ENCODE peak calls at places on chromosomes 13 and 19, in five cellular contexts. M is cardiac muscle cell, D is choroid plexus epithelial cell, K is mucosa of descending colon, F is mammary epithelial cell. T is an unnamed sample.

GRCh38 chr13:57409121-57409520 is 222.4 kb upstream of the PCDH17 start:
- DNase-seq in M (peak), F (no peak), K (no peak), D (no peak), T (no peak)

GRCh38 chr19:42397315-42398166 is 7.4 kb upstream of the CNFN start:
- DNase-seq in F (no peak), D (no peak), K (peak), M (no peak), T (no peak)

GRCh38 chr19:5718579-5719273 is 1.2 kb downstream of the LONP1 start:
- DNase-seq in F (peak), M (no peak), D (peak), K (no peak), T (peak)

GRCh38 chr19:40398417-40399056 is 8.6 kb upstream of the HIPK4 start:
- DNase-seq in K (peak), M (peak), D (peak), F (peak), T (peak)

GRCh38 chr19:16208064-16208759 is 10.5 kb downstream of the AP1M1 start:
- DNase-seq in D (no peak), M (no peak), K (no peak), F (no peak), T (no peak)

GRCh38 chr19:12796146-12797071 is 5.1 kb downstream of the JUNB start:
- DNase-seq in F (peak), M (peak), D (peak), K (peak), T (peak)

GRCh38 chr19:32691952-32692726 is 518 bp downstream of the NUDT19 start:
- DNase-seq in K (peak), D (peak), F (peak), M (no peak), T (peak)

GRCh38 chr19:49864890-49865289 is 2.5 kb downstream of the PNKP start:
- DNase-seq in D (no peak), F (no peak), K (no peak), M (no peak), T (no peak)

GRCh38 chr19:45306522-45307027 is 16.1 kb downstream of the CKM start:
- DNase-seq in K (no peak), F (no peak), M (peak), D (no peak), T (no peak)

GRCh38 chr19:29675650-29676186 is 10.5 kb downstream of the PLEKHF1 start:
- DNase-seq in D (no peak), M (no peak), K (no peak), F (no peak), T (no peak)

GRCh38 chr13:62847520-62847919 is 1431.9 kb upstream of the PCDH20 start:
- DNase-seq in F (no peak), K (no peak), M (no peak), D (no peak), T (no peak)

DNA sequence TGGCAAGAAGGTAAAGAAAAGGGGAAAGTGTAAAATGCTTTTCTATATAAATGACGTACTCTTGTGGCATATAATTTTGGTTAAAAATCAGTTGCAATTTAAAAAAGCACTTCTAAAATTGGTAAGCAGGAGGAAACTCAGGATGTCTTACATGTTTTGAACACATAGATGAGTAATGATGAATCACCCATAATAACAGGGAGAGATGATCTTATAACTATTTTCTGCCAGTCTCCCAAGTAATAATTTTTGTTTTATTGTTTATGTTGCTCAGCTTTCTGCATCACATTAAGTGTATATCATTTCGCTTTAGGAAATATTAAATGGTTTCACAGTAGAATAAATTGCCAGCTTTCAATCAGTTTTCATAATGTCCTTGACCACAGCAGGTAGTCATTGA is 1430.7 kb upstream of the PCDH20 start:
- DNase-seq in D (peak), F (no peak), K (no peak), M (no peak), T (no peak)
- H3K4me3 ChIP-seq in D (no peak), F (no peak), K (no peak), M (no peak), T (no peak)

DNA sequence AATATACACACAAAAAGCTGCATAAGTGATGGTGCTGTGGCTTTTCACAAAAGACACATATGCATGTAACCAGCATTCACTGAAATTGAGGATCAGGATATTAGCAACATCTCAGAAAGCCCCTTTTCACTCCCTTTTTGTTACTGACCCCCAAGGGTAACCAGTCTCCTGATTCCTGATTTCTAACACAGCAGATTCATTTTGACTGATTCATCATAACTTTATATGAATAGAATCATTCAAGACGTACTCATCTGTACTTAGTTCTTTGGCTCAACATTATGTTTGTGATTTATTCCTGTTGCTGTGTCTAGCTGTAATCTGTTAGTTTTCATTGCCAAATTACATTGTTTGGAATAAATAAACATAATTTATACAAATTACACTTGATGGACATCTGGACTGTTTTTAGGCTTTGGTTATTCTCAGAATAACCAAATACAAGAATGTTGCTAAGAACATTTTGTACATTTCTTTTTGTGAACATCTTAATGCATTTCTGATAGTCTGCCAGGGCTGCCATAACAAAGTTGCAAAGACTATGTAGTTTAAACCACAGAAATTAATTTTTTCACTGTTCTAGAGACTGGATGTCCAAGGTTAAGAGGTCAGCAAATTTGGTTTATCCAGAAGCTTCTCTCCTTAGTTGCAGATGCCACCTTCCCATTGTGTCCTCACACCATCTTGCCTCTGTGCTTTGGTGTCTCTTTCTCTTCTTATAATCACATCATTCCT is 62.7 kb upstream of the EDNRB start:
- DNase-seq in M (no peak), D (peak), F (peak), K (no peak), T (peak)
- H3K4me3 ChIP-seq in M (no peak), D (no peak), F (no peak), K (no peak), T (no peak)

DNA sequence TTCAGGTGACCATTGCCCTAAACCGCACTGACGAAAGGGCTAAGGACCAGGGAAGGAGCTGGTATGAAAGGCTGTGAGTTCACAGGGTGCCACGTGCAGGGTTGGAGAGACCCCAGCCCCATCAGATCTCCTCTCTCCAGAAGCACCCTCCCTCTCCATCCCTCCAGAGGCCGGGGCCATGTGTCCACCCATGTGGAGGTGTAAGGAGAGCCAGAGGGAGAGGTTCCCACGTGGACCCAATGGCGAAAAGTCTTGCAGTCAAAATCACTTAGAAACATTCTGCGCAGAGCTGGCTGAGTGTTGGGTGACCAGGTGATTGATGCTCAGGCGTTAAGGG is 168.3 kb downstream of the COL4A1 start:
- DNase-seq in K (no peak), F (no peak), D (no peak), M (no peak), T (no peak)
- H3K4me3 ChIP-seq in K (no peak), F (no peak), D (peak), M (peak), T (peak)

DNA sequence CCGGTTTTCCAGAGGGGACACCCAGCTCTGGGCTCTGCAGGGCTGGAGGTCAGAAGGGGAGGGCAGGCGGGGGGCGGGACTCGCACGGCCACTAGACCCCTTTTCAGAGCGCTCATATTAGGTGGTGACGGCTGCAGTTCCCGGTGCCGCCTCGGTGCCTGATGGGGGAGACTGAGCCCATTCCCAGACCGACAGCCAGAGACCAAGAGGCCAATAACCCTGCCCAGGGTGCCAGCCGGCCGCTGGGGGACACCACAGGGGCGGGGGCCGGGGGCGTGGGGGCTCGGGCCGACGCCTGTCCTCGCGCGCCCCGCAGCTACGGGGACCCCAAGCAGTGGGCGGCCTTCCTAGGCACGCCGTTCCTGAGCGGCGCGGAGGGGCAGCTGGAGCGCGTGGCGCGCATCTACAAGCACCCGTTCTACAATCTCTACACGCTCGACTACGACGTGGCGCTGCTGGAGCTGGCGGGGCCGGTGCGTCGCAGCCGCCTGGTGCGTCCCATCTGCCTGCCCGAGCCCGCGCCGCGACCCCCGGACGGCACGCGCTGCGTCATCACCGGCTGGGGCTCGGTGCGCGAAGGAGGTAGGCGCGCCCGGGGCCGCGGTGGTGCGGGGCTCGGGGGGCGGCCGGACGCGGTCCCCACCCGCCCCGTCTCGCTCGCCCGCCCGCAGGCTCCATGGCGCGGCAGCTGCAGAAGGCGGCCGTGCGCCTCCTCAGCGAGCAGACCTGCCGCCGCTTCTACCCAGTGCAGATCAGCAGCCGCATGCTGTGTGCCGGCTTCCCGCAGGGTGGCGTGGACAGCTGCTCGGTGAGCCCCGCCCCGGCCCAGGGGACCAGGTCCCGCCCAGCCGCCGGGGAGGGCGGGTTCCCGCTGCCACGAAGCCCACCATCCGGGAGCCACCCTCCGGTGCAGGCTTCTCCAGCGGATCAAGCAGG is 2.4 kb downstream of the TIMM13 start:
- DNase-seq in M (peak), F (no peak), K (no peak), D (peak), T (peak)
- H3K4me3 ChIP-seq in M (no peak), F (no peak), K (no peak), D (peak), T (peak)

GRCh38 chr13:32840840-32841713 is 175.1 kb upstream of the KL start:
- DNase-seq in F (peak), K (no peak), M (no peak), D (peak), T (no peak)

GRCh38 chr13:32840113-32840512 is 176.1 kb upstream of the KL start:
- DNase-seq in F (no peak), K (no peak), D (no peak), M (no peak), T (no peak)

GRCh38 chr13:32837973-32838940 is 178.0 kb upstream of the KL start:
- DNase-seq in F (no peak), K (no peak), D (no peak), M (no peak), T (no peak)

GRCh38 chr13:32837307-32837972 is 178.8 kb upstream of the KL start:
- DNase-seq in M (no peak), D (no peak), F (no peak), K (no peak), T (no peak)

DNA sequence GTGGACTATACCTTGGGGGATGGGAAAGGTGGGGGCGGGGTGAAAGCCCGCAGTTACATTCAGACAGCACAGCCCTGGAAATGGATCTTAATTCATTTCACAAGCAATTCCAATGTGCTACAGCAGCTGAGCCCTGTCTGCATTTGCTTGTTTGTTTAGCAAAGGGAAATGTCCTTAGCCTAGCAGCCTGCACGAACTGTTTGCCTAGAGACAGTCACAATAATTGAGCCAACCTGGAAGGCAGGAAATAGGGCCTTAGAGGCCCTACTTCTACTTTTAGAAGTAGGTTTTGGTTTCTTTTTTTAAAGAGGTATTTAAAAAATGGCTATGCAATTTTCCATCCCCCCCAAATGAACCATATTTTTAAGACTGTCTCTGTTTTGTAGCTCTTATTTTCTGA is 177.2 kb upstream of the KL start:
- DNase-seq in F (no peak), K (no peak), D (peak), M (no peak), T (peak)
- H3K4me3 ChIP-seq in F (no peak), K (no peak), D (no peak), M (no peak), T (no peak)

DNA sequence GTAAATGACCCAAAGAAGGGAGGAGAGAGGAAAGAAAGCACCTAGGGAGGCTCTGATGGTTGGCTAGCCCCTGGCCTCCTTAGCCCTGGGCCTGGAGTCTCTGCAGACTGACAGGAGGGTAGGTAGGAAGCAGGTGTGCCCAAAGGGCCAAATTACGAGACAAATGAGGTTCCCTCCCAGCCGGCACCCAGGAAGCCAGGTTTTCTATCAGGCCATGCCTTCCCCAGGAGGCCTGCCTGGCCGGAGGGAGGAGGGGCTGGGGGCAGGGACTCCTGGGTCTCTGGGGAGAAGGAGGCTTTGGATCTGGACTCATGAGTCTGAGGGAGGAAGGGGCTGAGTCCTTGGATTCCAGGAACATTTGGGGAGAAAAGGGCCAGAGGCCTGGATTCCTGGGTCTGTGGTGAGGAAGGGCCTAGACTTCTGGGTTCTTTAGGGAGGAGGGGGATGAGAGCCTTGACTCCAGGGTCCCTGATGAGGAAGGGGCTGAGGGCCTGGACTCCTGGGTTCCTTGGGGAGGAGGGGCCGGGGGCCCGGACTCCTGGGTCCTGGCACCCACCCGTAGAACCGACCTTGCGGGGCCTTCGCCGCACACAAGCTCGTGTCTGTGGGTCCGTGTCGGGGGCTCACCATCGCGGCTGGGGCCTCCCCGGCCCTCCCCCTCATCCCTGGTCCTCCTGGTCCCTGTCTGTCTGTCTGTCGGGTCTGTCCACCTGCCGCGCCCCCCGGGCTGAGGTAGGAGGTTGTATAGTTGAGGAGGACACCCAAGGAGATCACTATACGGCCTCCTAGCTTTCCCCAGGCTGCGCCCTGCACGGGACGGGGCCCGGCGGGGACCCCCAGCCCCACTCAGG is 840 bp upstream of the SPACA6 start:
- DNase-seq in D (no peak), M (no peak), F (no peak), K (no peak), T (no peak)
- H3K4me3 ChIP-seq in D (peak), M (no peak), F (no peak), K (no peak), T (peak)

T was measured in brain microvascular endothelial cell.